ENCODE peak calls at places on chromosomes 3 and 15, in ten cellular contexts. One of them, this sample, is unnamed.

GRCh38 chr15:70964058-70964457 is 71.4 kb downstream of the LRRC49 start:
- DNase-seq in SK-N-SH: no peak
- DNase-seq in GM12892: no peak
- DNase-seq in Panc1: no peak
- DNase-seq in HCT116: no peak
- DNase-seq in stomach: no peak
- DNase-seq in sigmoid colon: no peak
- DNase-seq in GM23338: no peak
- DNase-seq in breast epithelium: no peak
- DNase-seq in spleen: no peak
- DNase-seq in this sample: no peak

GRCh38 chr3:36941658-36942057 is 3.2 kb downstream of the TRANK1 start:
- DNase-seq in Panc1: no peak
- DNase-seq in GM23338: no peak
- DNase-seq in sigmoid colon: no peak
- DNase-seq in SK-N-SH: no peak
- DNase-seq in GM12892: no peak
- DNase-seq in spleen: no peak
- DNase-seq in stomach: no peak
- DNase-seq in HCT116: no peak
- DNase-seq in breast epithelium: no peak
- DNase-seq in this sample: no peak

GRCh38 chr15:45729146-45729545 is 94.3 kb downstream of the SQOR start:
- DNase-seq in breast epithelium: no peak
- DNase-seq in stomach: no peak
- DNase-seq in spleen: no peak
- DNase-seq in Panc1: no peak
- DNase-seq in GM23338: no peak
- DNase-seq in SK-N-SH: no peak
- DNase-seq in sigmoid colon: no peak
- DNase-seq in GM12892: no peak
- DNase-seq in HCT116: no peak
- DNase-seq in this sample: no peak

GRCh38 chr3:71504250-71505036 is 79.1 kb downstream of the FOXP1 start:
- DNase-seq in GM23338: no peak
- DNase-seq in HCT116: peak
- DNase-seq in sigmoid colon: no peak
- DNase-seq in spleen: no peak
- DNase-seq in SK-N-SH: no peak
- DNase-seq in GM12892: no peak
- DNase-seq in Panc1: no peak
- DNase-seq in stomach: no peak
- DNase-seq in breast epithelium: no peak
- DNase-seq in this sample: no peak

GRCh38 chr3:158573714-158574113 is 2.7 kb downstream of the MLF1 start:
- DNase-seq in GM23338: peak
- DNase-seq in sigmoid colon: no peak
- DNase-seq in GM12892: no peak
- DNase-seq in breast epithelium: no peak
- DNase-seq in Panc1: no peak
- DNase-seq in spleen: no peak
- DNase-seq in HCT116: no peak
- DNase-seq in SK-N-SH: no peak
- DNase-seq in stomach: no peak
- DNase-seq in this sample: no peak

GRCh38 chr3:17195192-17195611 is 310.4 kb downstream of the PLCL2 start:
- DNase-seq in SK-N-SH: no peak
- DNase-seq in HCT116: no peak
- DNase-seq in Panc1: no peak
- DNase-seq in stomach: no peak
- DNase-seq in GM23338: no peak
- DNase-seq in spleen: peak
- DNase-seq in breast epithelium: no peak
- DNase-seq in sigmoid colon: no peak
- DNase-seq in GM12892: no peak
- DNase-seq in this sample: peak

GRCh38 chr15:84748274-84749110 is at the start of gene ZNF592:
- DNase-seq in Panc1: no peak
- DNase-seq in sigmoid colon: peak
- DNase-seq in spleen: peak
- DNase-seq in HCT116: no peak
- DNase-seq in stomach: peak
- DNase-seq in SK-N-SH: peak
- DNase-seq in GM12892: peak
- DNase-seq in GM23338: peak
- DNase-seq in breast epithelium: peak
- DNase-seq in this sample: peak

GRCh38 chr3:185560676-185561075 is 8.3 kb upstream of the LIPH start:
- DNase-seq in sigmoid colon: no peak
- DNase-seq in GM23338: peak
- DNase-seq in SK-N-SH: no peak
- DNase-seq in stomach: no peak
- DNase-seq in GM12892: no peak
- DNase-seq in breast epithelium: no peak
- DNase-seq in HCT116: no peak
- DNase-seq in spleen: no peak
- DNase-seq in Panc1: no peak
- DNase-seq in this sample: no peak

GRCh38 chr3:156558389-156558788 is 3.5 kb upstream of the SSR3 start:
- DNase-seq in breast epithelium: no peak
- DNase-seq in spleen: no peak
- DNase-seq in sigmoid colon: no peak
- DNase-seq in GM23338: no peak
- DNase-seq in GM12892: no peak
- DNase-seq in SK-N-SH: peak
- DNase-seq in HCT116: no peak
- DNase-seq in stomach: no peak
- DNase-seq in Panc1: no peak
- DNase-seq in this sample: no peak

GRCh38 chr3:44970916-44971490 is 5.0 kb downstream of the ZDHHC3 start:
- DNase-seq in HCT116: no peak
- DNase-seq in GM23338: no peak
- DNase-seq in Panc1: no peak
- DNase-seq in GM12892: no peak
- DNase-seq in breast epithelium: no peak
- DNase-seq in stomach: no peak
- DNase-seq in spleen: no peak
- DNase-seq in SK-N-SH: no peak
- DNase-seq in sigmoid colon: no peak
- DNase-seq in this sample: no peak

GRCh38 chr3:44969779-44970178 is 6.2 kb downstream of the ZDHHC3 start:
- DNase-seq in spleen: no peak
- DNase-seq in HCT116: no peak
- DNase-seq in sigmoid colon: no peak
- DNase-seq in GM12892: no peak
- DNase-seq in breast epithelium: no peak
- DNase-seq in SK-N-SH: no peak
- DNase-seq in Panc1: no peak
- DNase-seq in stomach: peak
- DNase-seq in GM23338: no peak
- DNase-seq in this sample: no peak

GRCh38 chr3:44966795-44967278 is 9.1 kb downstream of the ZDHHC3 start:
- DNase-seq in GM12892: no peak
- DNase-seq in stomach: peak
- DNase-seq in SK-N-SH: no peak
- DNase-seq in breast epithelium: no peak
- DNase-seq in HCT116: peak
- DNase-seq in sigmoid colon: no peak
- DNase-seq in GM23338: no peak
- DNase-seq in spleen: no peak
- DNase-seq in Panc1: no peak
- DNase-seq in this sample: no peak

GRCh38 chr3:44968447-44968858 is 7.5 kb downstream of the ZDHHC3 start:
- DNase-seq in GM12892: no peak
- DNase-seq in breast epithelium: no peak
- DNase-seq in HCT116: no peak
- DNase-seq in Panc1: no peak
- DNase-seq in spleen: no peak
- DNase-seq in GM23338: no peak
- DNase-seq in SK-N-SH: no peak
- DNase-seq in stomach: peak
- DNase-seq in sigmoid colon: no peak
- DNase-seq in this sample: no peak

GRCh38 chr3:44969170-44969569 is 6.8 kb downstream of the ZDHHC3 start:
- DNase-seq in sigmoid colon: no peak
- DNase-seq in HCT116: no peak
- DNase-seq in spleen: no peak
- DNase-seq in GM23338: no peak
- DNase-seq in breast epithelium: no peak
- DNase-seq in SK-N-SH: no peak
- DNase-seq in GM12892: no peak
- DNase-seq in Panc1: no peak
- DNase-seq in stomach: peak
- DNase-seq in this sample: no peak
- TF ChIP-seq POLR2AphosphoS5 in sigmoid colon: no peak
- TF ChIP-seq POLR2AphosphoS5 in HCT116: no peak
- TF ChIP-seq POLR2AphosphoS5 in spleen: peak
- TF ChIP-seq POLR2AphosphoS5 in GM23338: no peak
- TF ChIP-seq POLR2AphosphoS5 in breast epithelium: no peak
- TF ChIP-seq POLR2AphosphoS5 in SK-N-SH: no peak
- TF ChIP-seq POLR2AphosphoS5 in GM12892: no peak
- TF ChIP-seq POLR2AphosphoS5 in Panc1: no peak
- TF ChIP-seq POLR2AphosphoS5 in stomach: no peak
- TF ChIP-seq POLR2AphosphoS5 in this sample: no peak

GRCh38 chr3:69086133-69086722 is 1.5 kb downstream of the ARL6IP5 start:
- DNase-seq in sigmoid colon: peak
- DNase-seq in breast epithelium: peak
- DNase-seq in GM12892: no peak
- DNase-seq in spleen: peak
- DNase-seq in HCT116: peak
- DNase-seq in GM23338: no peak
- DNase-seq in Panc1: no peak
- DNase-seq in stomach: peak
- DNase-seq in SK-N-SH: peak
- DNase-seq in this sample: no peak
- TF ChIP-seq POLR2AphosphoS5 in sigmoid colon: peak
- TF ChIP-seq POLR2AphosphoS5 in breast epithelium: peak
- TF ChIP-seq POLR2AphosphoS5 in GM12892: no peak
- TF ChIP-seq POLR2AphosphoS5 in spleen: no peak
- TF ChIP-seq POLR2AphosphoS5 in HCT116: peak
- TF ChIP-seq POLR2AphosphoS5 in GM23338: no peak
- TF ChIP-seq POLR2AphosphoS5 in Panc1: no peak
- TF ChIP-seq POLR2AphosphoS5 in stomach: peak
- TF ChIP-seq POLR2AphosphoS5 in SK-N-SH: peak
- TF ChIP-seq POLR2AphosphoS5 in this sample: no peak

GRCh38 chr3:197468866-197469382 is 86.8 kb downstream of the BDH1 start:
- DNase-seq in Panc1: no peak
- DNase-seq in GM23338: no peak
- DNase-seq in spleen: peak
- DNase-seq in SK-N-SH: no peak
- DNase-seq in HCT116: no peak
- DNase-seq in GM12892: no peak
- DNase-seq in breast epithelium: no peak
- DNase-seq in stomach: peak
- DNase-seq in sigmoid colon: no peak
- DNase-seq in this sample: no peak
- TF ChIP-seq POLR2AphosphoS5 in Panc1: no peak
- TF ChIP-seq POLR2AphosphoS5 in GM23338: no peak
- TF ChIP-seq POLR2AphosphoS5 in spleen: no peak
- TF ChIP-seq POLR2AphosphoS5 in SK-N-SH: no peak
- TF ChIP-seq POLR2AphosphoS5 in HCT116: no peak
- TF ChIP-seq POLR2AphosphoS5 in GM12892: no peak
- TF ChIP-seq POLR2AphosphoS5 in breast epithelium: no peak
- TF ChIP-seq POLR2AphosphoS5 in stomach: no peak
- TF ChIP-seq POLR2AphosphoS5 in sigmoid colon: no peak
- TF ChIP-seq POLR2AphosphoS5 in this sample: no peak

GRCh38 chr15:88015228-88015860 is 241.2 kb downstream of the NTRK3 start:
- DNase-seq in breast epithelium: no peak
- DNase-seq in Panc1: no peak
- DNase-seq in HCT116: no peak
- DNase-seq in spleen: no peak
- DNase-seq in sigmoid colon: no peak
- DNase-seq in GM23338: peak
- DNase-seq in GM12892: no peak
- DNase-seq in stomach: no peak
- DNase-seq in SK-N-SH: no peak
- DNase-seq in this sample: no peak
- TF ChIP-seq POLR2AphosphoS5 in breast epithelium: no peak
- TF ChIP-seq POLR2AphosphoS5 in Panc1: no peak
- TF ChIP-seq POLR2AphosphoS5 in HCT116: no peak
- TF ChIP-seq POLR2AphosphoS5 in spleen: no peak
- TF ChIP-seq POLR2AphosphoS5 in sigmoid colon: no peak
- TF ChIP-seq POLR2AphosphoS5 in GM23338: no peak
- TF ChIP-seq POLR2AphosphoS5 in GM12892: no peak
- TF ChIP-seq POLR2AphosphoS5 in stomach: no peak
- TF ChIP-seq POLR2AphosphoS5 in SK-N-SH: no peak
- TF ChIP-seq POLR2AphosphoS5 in this sample: no peak

GRCh38 chr3:115146418-115147328 is at the start of gene ZBTB20:
- DNase-seq in spleen: peak
- DNase-seq in HCT116: peak
- DNase-seq in GM12892: peak
- DNase-seq in GM23338: peak
- DNase-seq in Panc1: no peak
- DNase-seq in breast epithelium: peak
- DNase-seq in stomach: peak
- DNase-seq in sigmoid colon: peak
- DNase-seq in SK-N-SH: peak
- DNase-seq in this sample: peak
- TF ChIP-seq POLR2AphosphoS5 in spleen: peak
- TF ChIP-seq POLR2AphosphoS5 in HCT116: peak
- TF ChIP-seq POLR2AphosphoS5 in GM12892: no peak
- TF ChIP-seq POLR2AphosphoS5 in GM23338: peak
- TF ChIP-seq POLR2AphosphoS5 in Panc1: peak
- TF ChIP-seq POLR2AphosphoS5 in breast epithelium: no peak
- TF ChIP-seq POLR2AphosphoS5 in stomach: peak
- TF ChIP-seq POLR2AphosphoS5 in sigmoid colon: peak
- TF ChIP-seq POLR2AphosphoS5 in SK-N-SH: peak
- TF ChIP-seq POLR2AphosphoS5 in this sample: peak

GRCh38 chr3:14424711-14425573 is 22.5 kb downstream of the SLC6A6 start:
- DNase-seq in GM12892: no peak
- DNase-seq in breast epithelium: no peak
- DNase-seq in sigmoid colon: no peak
- DNase-seq in SK-N-SH: no peak
- DNase-seq in HCT116: no peak
- DNase-seq in spleen: no peak
- DNase-seq in Panc1: no peak
- DNase-seq in GM23338: peak
- DNase-seq in stomach: no peak
- DNase-seq in this sample: no peak

GRCh38 chr3:14423197-14423743 is 20.9 kb downstream of the SLC6A6 start:
- DNase-seq in spleen: no peak
- DNase-seq in GM23338: no peak
- DNase-seq in GM12892: no peak
- DNase-seq in breast epithelium: peak
- DNase-seq in HCT116: no peak
- DNase-seq in SK-N-SH: no peak
- DNase-seq in sigmoid colon: no peak
- DNase-seq in stomach: peak
- DNase-seq in Panc1: no peak
- DNase-seq in this sample: no peak

GRCh38 chr3:14425574-14426304 is 23.3 kb downstream of the SLC6A6 start:
- DNase-seq in GM23338: no peak
- DNase-seq in spleen: peak
- DNase-seq in Panc1: no peak
- DNase-seq in stomach: peak
- DNase-seq in sigmoid colon: no peak
- DNase-seq in SK-N-SH: no peak
- DNase-seq in HCT116: no peak
- DNase-seq in GM12892: no peak
- DNase-seq in breast epithelium: no peak
- DNase-seq in this sample: no peak

GRCh38 chr3:14423963-14424362 is 21.6 kb downstream of the SLC6A6 start:
- DNase-seq in HCT116: no peak
- DNase-seq in GM23338: no peak
- DNase-seq in Panc1: no peak
- DNase-seq in stomach: no peak
- DNase-seq in GM12892: no peak
- DNase-seq in sigmoid colon: no peak
- DNase-seq in breast epithelium: no peak
- DNase-seq in spleen: no peak
- DNase-seq in SK-N-SH: no peak
- DNase-seq in this sample: no peak

GRCh38 chr3:14422016-14422963 is 19.9 kb downstream of the SLC6A6 start:
- DNase-seq in spleen: no peak
- DNase-seq in GM23338: peak
- DNase-seq in sigmoid colon: no peak
- DNase-seq in GM12892: no peak
- DNase-seq in stomach: no peak
- DNase-seq in SK-N-SH: no peak
- DNase-seq in HCT116: no peak
- DNase-seq in Panc1: no peak
- DNase-seq in breast epithelium: no peak
- DNase-seq in this sample: no peak
- TF ChIP-seq POLR2AphosphoS5 in spleen: no peak
- TF ChIP-seq POLR2AphosphoS5 in GM23338: no peak
- TF ChIP-seq POLR2AphosphoS5 in sigmoid colon: no peak
- TF ChIP-seq POLR2AphosphoS5 in GM12892: no peak
- TF ChIP-seq POLR2AphosphoS5 in stomach: no peak
- TF ChIP-seq POLR2AphosphoS5 in SK-N-SH: no peak
- TF ChIP-seq POLR2AphosphoS5 in HCT116: no peak
- TF ChIP-seq POLR2AphosphoS5 in Panc1: no peak
- TF ChIP-seq POLR2AphosphoS5 in breast epithelium: no peak
- TF ChIP-seq POLR2AphosphoS5 in this sample: no peak